ENCODE peak calls at places on chromosomes 16 and 17, in four cellular contexts. T, L, G and W are unnamed samples. For H3K27me3, the result is how much of the 10 kb centered on the place peaks cover.

GRCh38 chr16:84315422-84315821 is 20.7 kb downstream of the WFDC1 start:
- DNase-seq in T (no peak), L (no peak), G (no peak), W (no peak)

GRCh38 chr17:6163632-6164319 is 93.6 kb downstream of the WSCD1 start:
- DNase-seq in T (no peak), L (no peak), G (no peak), W (no peak)

GRCh38 chr17:32158870-32159585 is 16.7 kb downstream of the RHOT1 start:
- DNase-seq in T (no peak), L (no peak), G (no peak), W (no peak)

GRCh38 chr17:8687732-8688131 is 56.9 kb downstream of the CCDC42 start:
- DNase-seq in T (no peak), L (no peak), G (no peak), W (no peak)

GRCh38 chr16:85463672-85464071 is 149.4 kb upstream of the GSE1 start:
- DNase-seq in T (no peak), L (peak), G (no peak), W (no peak)

GRCh38 chr17:8872705-8873426 is 5.4 kb upstream of the PIK3R6 start:
- DNase-seq in T (no peak), L (no peak), G (no peak), W (no peak)

GRCh38 chr17:46766493-46767491 is 51.7 kb downstream of the WNT3 start:
- DNase-seq in T (peak), L (no peak), G (no peak), W (no peak)

GRCh38 chr16:82776466-82777146 is 149.8 kb downstream of the CDH13 start:
- DNase-seq in T (no peak), L (no peak), G (no peak), W (no peak)

GRCh38 chr16:85372627-85373372 is 240.3 kb upstream of the GSE1 start:
- DNase-seq in T (no peak), L (no peak), G (no peak), W (peak)

GRCh38 chr17:885971-886571 is 93.5 kb downstream of the NXN start:
- DNase-seq in T (no peak), L (peak), G (no peak), W (peak)

GRCh38 chr17:76556759-76557367 is 17.0 kb downstream of the PRCD start:
- DNase-seq in T (no peak), L (no peak), G (peak), W (peak)

GRCh38 chr16:69559164-69559563 is 6.6 kb upstream of the NFAT5 start:
- DNase-seq in T (no peak), L (no peak), G (no peak), W (no peak)

GRCh38 chr17:50842506-50843149 is 7.2 kb downstream of the WFIKKN2 start:
- DNase-seq in T (no peak), L (no peak), G (no peak), W (peak)

GRCh38 chr17:19317359-19318095 is 45.0 kb downstream of the B9D1 start:
- DNase-seq in T (peak), L (peak), G (peak), W (peak)

GRCh38 chr16:3461120-3461519 is 17.6 kb downstream of the NAA60 start:
- DNase-seq in T (no peak), L (no peak), G (no peak), W (no peak)

GRCh38 chr17:7326186-7326585 is 2.9 kb downstream of the NEURL4 start:
- DNase-seq in T (no peak), L (no peak), G (no peak), W (no peak)

GRCh38 chr17:28334176-28334575 is 1.1 kb downstream of the IFT20 start:
- DNase-seq in T (no peak), L (no peak), G (no peak), W (no peak)

GRCh38 chr17:74604748-74605147 is 12.7 kb upstream of the CD300LD start:
- DNase-seq in T (no peak), L (no peak), G (no peak), W (no peak)

GRCh38 chr17:75327757-75328156 is 38.5 kb upstream of the SLC25A19 start:
- DNase-seq in T (no peak), L (no peak), G (peak), W (no peak)

GRCh38 chr16:28218109-28218508 is 6.3 kb upstream of the XPO6 start:
- DNase-seq in T (no peak), L (no peak), G (peak), W (peak)

GRCh38 chr17:17134051-17134951 is 71.8 kb downstream of the PLD6 start:
- DNase-seq in T (no peak), L (no peak), G (no peak), W (no peak)

GRCh38 chr17:28908640-28909098 is 5.8 kb upstream of the DHRS13 start:
- DNase-seq in T (no peak), L (peak), G (no peak), W (peak)

GRCh38 chr17:21419299-21420239 is 43.4 kb downstream of the KCNJ12 start:
- DNase-seq in T (no peak), L (no peak), G (no peak), W (no peak)

GRCh38 chr17:47999612-48000011 is 28.7 kb downstream of the CDK5RAP3 start:
- DNase-seq in T (no peak), L (no peak), G (no peak), W (no peak)

GRCh38 chr16:4140652-4141051 is 24.4 kb upstream of the ADCY9 start:
- DNase-seq in T (no peak), L (no peak), G (no peak), W (no peak)

GRCh38 chr16:68644715-68645493 is at the start of gene CDH3:
- DNase-seq in T (peak), L (peak), G (peak), W (no peak)

GRCh38 chr17:51428668-51429486 is 168.5 kb downstream of the UTP18 start:
- DNase-seq in T (no peak), L (no peak), G (no peak), W (no peak)

GRCh38 chr17:49588726-49589555 is 13.3 kb downstream of the NXPH3 start:
- DNase-seq in T (no peak), L (no peak), G (no peak), W (no peak)

GRCh38 chr16:1030381-1030901 is 42.1 kb upstream of the SSTR5 start:
- DNase-seq in T (no peak), L (no peak), G (no peak), W (no peak)

DNA sequence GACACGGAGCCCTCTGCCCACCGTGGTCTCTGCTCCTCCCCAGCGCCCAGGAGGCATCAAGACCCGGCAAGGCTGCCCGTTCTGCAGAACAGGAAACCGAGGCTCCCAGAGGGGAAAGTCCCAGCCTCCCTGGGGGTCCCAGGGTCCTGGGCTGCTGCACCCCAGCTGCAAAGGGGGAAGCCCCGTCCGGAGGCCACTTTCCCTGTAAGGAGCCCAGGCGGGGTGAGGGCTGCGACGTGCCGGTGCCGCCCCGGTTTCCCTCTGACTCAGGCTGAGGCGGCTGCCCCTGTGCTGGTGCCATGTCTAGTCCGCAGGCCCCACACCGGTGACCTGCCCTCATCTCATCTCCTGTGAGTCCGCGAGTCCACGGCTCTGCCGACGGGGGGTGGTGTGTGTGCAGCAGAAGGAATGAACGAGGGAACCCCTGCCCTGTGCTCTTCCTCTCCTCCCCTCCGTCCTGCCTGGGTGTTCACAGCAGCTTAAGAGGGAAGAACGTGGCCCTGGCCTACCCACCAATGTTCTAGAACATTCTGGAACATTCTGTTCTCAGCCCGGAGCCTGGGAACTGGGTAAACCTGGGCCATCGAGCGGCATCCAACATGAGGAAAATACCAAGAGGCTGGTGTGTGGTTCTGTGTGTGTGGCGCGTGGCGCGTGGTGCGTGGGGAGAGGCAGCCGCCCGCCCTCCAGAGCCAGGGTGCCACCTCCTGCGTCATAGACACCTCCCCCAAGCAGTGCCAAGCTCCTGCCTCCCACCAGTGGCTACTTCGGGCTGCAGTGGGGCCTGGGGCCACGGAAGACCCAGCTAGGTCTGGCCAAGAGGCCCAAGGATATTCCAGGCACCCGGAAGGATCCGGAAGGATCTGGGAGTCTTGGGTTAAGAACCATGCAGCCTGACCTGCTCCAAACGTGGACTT is 7.0 kb upstream of the CBFA2T3 start:
- DNase-seq in T (no peak), L (no peak), G (no peak), W (no peak)
- H3K27me3 ChIP-seq in T (under half), L (under half), G (under half), W (under half)

GRCh38 chr17:57784226-57784895 is 39.3 kb upstream of the CCDC182 start:
- DNase-seq in T (no peak), L (no peak), G (no peak), W (no peak)

GRCh38 chr17:57781386-57782050 is 36.4 kb upstream of the CCDC182 start:
- DNase-seq in T (no peak), L (no peak), G (no peak), W (no peak)

GRCh38 chr17:57783338-57783742 is 38.2 kb upstream of the CCDC182 start:
- DNase-seq in T (peak), L (peak), G (peak), W (peak)

GRCh38 chr17:57782642-57783337 is 37.7 kb upstream of the CCDC182 start:
- DNase-seq in T (no peak), L (no peak), G (no peak), W (no peak)

DNA sequence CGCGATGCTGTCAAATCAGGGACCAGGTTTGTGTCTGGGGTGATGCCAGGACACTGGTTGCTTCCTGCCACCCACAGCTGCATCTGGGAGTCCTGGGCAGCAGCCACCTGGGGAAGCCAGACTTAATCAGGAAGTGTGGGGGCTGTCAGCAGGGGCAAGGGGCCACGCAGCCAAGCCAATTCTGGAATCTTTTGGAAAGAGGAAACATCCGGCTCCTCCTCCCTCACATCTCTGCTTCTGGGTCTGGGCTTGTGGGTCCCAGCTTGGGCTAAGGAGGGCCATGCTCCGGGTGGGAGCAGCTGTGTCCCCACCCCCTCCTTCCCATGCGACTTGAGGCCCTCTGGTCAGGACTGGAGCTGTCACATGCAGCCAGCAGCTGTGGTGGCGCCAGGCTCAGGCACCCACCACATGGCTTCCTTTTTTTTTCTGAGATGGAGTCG is 37.0 kb upstream of the CCDC182 start:
- DNase-seq in T (no peak), L (no peak), G (peak), W (no peak)
- H3K27me3 ChIP-seq in T (under half), L (under half), G (under half), W (under half)

DNA sequence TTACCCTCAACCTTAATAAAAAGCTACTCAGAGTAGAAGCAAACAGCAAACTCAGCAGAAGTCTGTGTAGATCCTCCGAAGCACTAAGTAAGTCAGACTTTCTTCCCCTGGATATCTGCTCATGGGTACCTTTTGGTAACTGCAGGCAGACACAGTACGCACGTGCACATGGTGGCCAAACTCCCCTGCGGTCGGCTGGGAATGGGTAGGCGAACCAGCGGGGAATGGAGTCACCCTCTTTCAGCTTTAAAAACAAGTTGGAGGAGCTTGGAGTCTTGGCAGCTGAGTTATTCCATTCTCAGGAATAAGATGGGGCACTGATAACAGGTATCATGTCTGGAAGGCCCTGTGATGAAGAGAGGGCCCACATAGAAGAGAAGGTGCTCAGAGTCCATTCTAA is 16.3 kb downstream of the CYB561 start:
- DNase-seq in T (no peak), L (no peak), G (no peak), W (no peak)
- H3K27me3 ChIP-seq in T (under half), L (under half), G (under half), W (under half)

DNA sequence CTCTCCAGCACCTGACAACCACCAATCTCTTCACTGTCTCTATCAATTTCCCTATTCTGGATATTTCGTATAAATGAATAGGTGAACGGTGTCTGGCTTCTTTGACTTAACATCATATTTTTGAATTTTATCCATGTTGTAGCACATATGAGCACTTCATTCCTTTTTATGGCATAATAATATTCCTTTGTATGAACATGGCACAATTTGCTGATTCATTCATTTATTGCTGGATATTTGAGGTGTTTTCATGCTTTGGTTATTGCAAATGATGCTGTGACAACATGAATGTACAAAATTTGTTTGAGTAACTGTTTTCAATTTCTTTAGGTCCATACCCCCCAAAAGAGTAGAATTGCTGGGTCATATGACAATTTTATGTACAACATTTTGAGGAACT is 12.0 kb downstream of the CCDC182 start:
- DNase-seq in T (no peak), L (no peak), G (no peak), W (no peak)
- H3K27me3 ChIP-seq in T (under half), L (under half), G (under half), W (under half)